ENCODE peak calls at places on chromosome 11, in six cellular contexts. One of them, this sample, is unnamed.

GRCh38 chr11:29389793-29390192 is 627.0 kb downstream of the KCNA4 start:
- DNase-seq in dorsolateral prefrontal cortex: no peak
- DNase-seq in NCI-H1436 treated with DMSO at 0.1 percent for 48 hours: no peak
- DNase-seq in HT-29: no peak
- DNase-seq in ACHN: no peak
- DNase-seq in H54: no peak
- DNase-seq in this sample: no peak

GRCh38 chr11:117144477-117145392 is 648 bp downstream of the PAFAH1B2 start:
- DNase-seq in H54: peak; percentile 33
- DNase-seq in HT-29: peak; percentile 78
- DNase-seq in dorsolateral prefrontal cortex: peak; percentile 60
- DNase-seq in ACHN: peak; percentile 68
- DNase-seq in NCI-H1436 treated with DMSO at 0.1 percent for 48 hours: no peak
- DNase-seq in this sample: peak; percentile 79

GRCh38 chr11:58905141-58905715 is 34.1 kb upstream of the GLYATL1 start:
- DNase-seq in ACHN: peak; percentile 65
- DNase-seq in H54: no peak
- DNase-seq in HT-29: no peak
- DNase-seq in dorsolateral prefrontal cortex: peak; percentile 65
- DNase-seq in NCI-H1436 treated with DMSO at 0.1 percent for 48 hours: no peak
- DNase-seq in this sample: peak; percentile 77

GRCh38 chr11:47345890-47346563 is 6.5 kb downstream of the MYBPC3 start:
- DNase-seq in dorsolateral prefrontal cortex: no peak
- DNase-seq in ACHN: no peak
- DNase-seq in H54: no peak
- DNase-seq in HT-29: no peak
- DNase-seq in NCI-H1436 treated with DMSO at 0.1 percent for 48 hours: no peak
- DNase-seq in this sample: no peak

GRCh38 chr11:128502736-128503135 is 84.6 kb downstream of the ETS1 start:
- DNase-seq in H54: no peak
- DNase-seq in NCI-H1436 treated with DMSO at 0.1 percent for 48 hours: no peak
- DNase-seq in ACHN: no peak
- DNase-seq in HT-29: no peak
- DNase-seq in dorsolateral prefrontal cortex: no peak
- DNase-seq in this sample: peak; percentile 99

GRCh38 chr11:3043315-3043871 is 13.8 kb downstream of the CARS1 start:
- DNase-seq in HT-29: no peak
- DNase-seq in H54: no peak
- DNase-seq in NCI-H1436 treated with DMSO at 0.1 percent for 48 hours: no peak
- DNase-seq in ACHN: no peak
- DNase-seq in dorsolateral prefrontal cortex: peak; percentile 79
- DNase-seq in this sample: peak; percentile 36

GRCh38 chr11:48056325-48057183 is 76.2 kb downstream of the PTPRJ start:
- DNase-seq in H54: no peak
- DNase-seq in ACHN: no peak
- DNase-seq in HT-29: no peak
- DNase-seq in dorsolateral prefrontal cortex: no peak
- DNase-seq in NCI-H1436 treated with DMSO at 0.1 percent for 48 hours: no peak
- DNase-seq in this sample: no peak

GRCh38 chr11:67118059-67118766 is 850 bp upstream of the KDM2A start:
- DNase-seq in H54: no peak
- DNase-seq in HT-29: peak; percentile 35
- DNase-seq in ACHN: no peak
- DNase-seq in dorsolateral prefrontal cortex: no peak
- DNase-seq in NCI-H1436 treated with DMSO at 0.1 percent for 48 hours: no peak
- DNase-seq in this sample: peak; percentile 42

GRCh38 chr11:132605794-132606570 is 926.3 kb downstream of the OPCML start:
- DNase-seq in dorsolateral prefrontal cortex: no peak
- DNase-seq in HT-29: no peak
- DNase-seq in NCI-H1436 treated with DMSO at 0.1 percent for 48 hours: no peak
- DNase-seq in ACHN: no peak
- DNase-seq in H54: no peak
- DNase-seq in this sample: peak; percentile 71

GRCh38 chr11:32374261-32374711 is 61.1 kb downstream of the WT1 start:
- DNase-seq in ACHN: peak; percentile 4
- DNase-seq in NCI-H1436 treated with DMSO at 0.1 percent for 48 hours: no peak
- DNase-seq in dorsolateral prefrontal cortex: no peak
- DNase-seq in H54: no peak
- DNase-seq in HT-29: peak; percentile 50
- DNase-seq in this sample: peak; percentile 7

GRCh38 chr11:102293873-102294601 is 23.2 kb upstream of the BIRC3 start:
- DNase-seq in H54: no peak
- DNase-seq in ACHN: peak; percentile 63
- DNase-seq in dorsolateral prefrontal cortex: no peak
- DNase-seq in NCI-H1436 treated with DMSO at 0.1 percent for 48 hours: no peak
- DNase-seq in HT-29: peak; percentile 80
- DNase-seq in this sample: peak; percentile 65

GRCh38 chr11:21484039-21484438 is 708.8 kb upstream of the ANO5 start:
- DNase-seq in HT-29: no peak
- DNase-seq in ACHN: no peak
- DNase-seq in dorsolateral prefrontal cortex: no peak
- DNase-seq in NCI-H1436 treated with DMSO at 0.1 percent for 48 hours: no peak
- DNase-seq in H54: no peak
- DNase-seq in this sample: no peak